ENCODE peak calls at places on chromosome 14, in six cellular contexts. One of them, this sample, is unnamed.

GRCh38 chr14:58697927-58698641 is 60.3 kb downstream of the DACT1 start:
- DNase-seq in A549: no peak
- DNase-seq in K562: no peak
- DNase-seq in brain microvascular endothelial cell: no peak
- DNase-seq in coronary artery: no peak
- DNase-seq in foreskin keratinocyte: no peak
- DNase-seq in this sample: no peak

GRCh38 chr14:77063581-77064289 is 34.3 kb upstream of the CIPC start:
- DNase-seq in A549: no peak
- DNase-seq in K562: no peak
- DNase-seq in brain microvascular endothelial cell: no peak
- DNase-seq in coronary artery: no peak
- DNase-seq in foreskin keratinocyte: no peak
- DNase-seq in this sample: no peak

GRCh38 chr14:102579696-102580551 is 12.5 kb upstream of the RCOR1 start:
- DNase-seq in A549: no peak
- DNase-seq in K562: no peak
- DNase-seq in brain microvascular endothelial cell: peak; percentile 43
- DNase-seq in coronary artery: no peak
- DNase-seq in foreskin keratinocyte: peak; percentile 39
- DNase-seq in this sample: no peak

GRCh38 chr14:47186491-47186890 is 488.9 kb downstream of the MDGA2 start:
- DNase-seq in A549: no peak
- DNase-seq in K562: no peak
- DNase-seq in brain microvascular endothelial cell: no peak
- DNase-seq in coronary artery: no peak
- DNase-seq in foreskin keratinocyte: peak; percentile 19
- DNase-seq in this sample: no peak

GRCh38 chr14:86625637-86626036 is 1095.7 kb downstream of the FLRT2 start:
- DNase-seq in A549: no peak
- DNase-seq in K562: no peak
- DNase-seq in brain microvascular endothelial cell: no peak
- DNase-seq in coronary artery: no peak
- DNase-seq in foreskin keratinocyte: no peak
- DNase-seq in this sample: no peak

GRCh38 chr14:99273025-99273723 is 1.2 kb upstream of the BCL11B start:
- DNase-seq in A549: peak; percentile 54
- DNase-seq in K562: no peak
- DNase-seq in brain microvascular endothelial cell: no peak
- DNase-seq in coronary artery: no peak
- DNase-seq in foreskin keratinocyte: peak; percentile 43
- DNase-seq in this sample: peak; percentile 38

GRCh38 chr14:81222694-81223093 is 1.9 kb upstream of the GTF2A1 start:
- DNase-seq in A549: no peak
- DNase-seq in K562: no peak
- DNase-seq in brain microvascular endothelial cell: no peak
- DNase-seq in coronary artery: no peak
- DNase-seq in foreskin keratinocyte: no peak
- DNase-seq in this sample: no peak

GRCh38 chr14:21405097-21405496 is 21.3 kb upstream of the SUPT16H start:
- DNase-seq in A549: no peak
- DNase-seq in K562: no peak
- DNase-seq in brain microvascular endothelial cell: no peak
- DNase-seq in coronary artery: no peak
- DNase-seq in foreskin keratinocyte: peak; percentile 4
- DNase-seq in this sample: no peak

GRCh38 chr14:57179273-57179672 is 89.4 kb downstream of the EXOC5 start:
- DNase-seq in A549: no peak
- DNase-seq in K562: no peak
- DNase-seq in brain microvascular endothelial cell: no peak
- DNase-seq in coronary artery: no peak
- DNase-seq in foreskin keratinocyte: no peak
- DNase-seq in this sample: no peak

GRCh38 chr14:22900088-22900799 is 17.2 kb downstream of the REM2 start:
- DNase-seq in A549: peak; percentile 77
- DNase-seq in K562: peak; percentile 73
- DNase-seq in brain microvascular endothelial cell: peak; percentile 74
- DNase-seq in coronary artery: no peak
- DNase-seq in foreskin keratinocyte: no peak
- DNase-seq in this sample: peak; percentile 82

GRCh38 chr14:103721334-103722120 is 5.9 kb downstream of the ZFYVE21 start:
- DNase-seq in A549: peak; percentile 42
- DNase-seq in K562: no peak
- DNase-seq in brain microvascular endothelial cell: peak; percentile 84
- DNase-seq in coronary artery: no peak
- DNase-seq in foreskin keratinocyte: no peak
- DNase-seq in this sample: peak; percentile 66

GRCh38 chr14:44782775-44783238 is 178.9 kb downstream of the KLHL28 start:
- DNase-seq in A549: no peak
- DNase-seq in K562: no peak
- DNase-seq in brain microvascular endothelial cell: no peak
- DNase-seq in coronary artery: no peak
- DNase-seq in foreskin keratinocyte: no peak
- DNase-seq in this sample: no peak

GRCh38 chr14:98847520-98848468 is 424.2 kb downstream of the BCL11B start:
- DNase-seq in A549: no peak
- DNase-seq in K562: no peak
- DNase-seq in brain microvascular endothelial cell: no peak
- DNase-seq in coronary artery: no peak
- DNase-seq in foreskin keratinocyte: no peak
- DNase-seq in this sample: no peak

GRCh38 chr14:102819176-102819628 is 42.0 kb downstream of the TRAF3 start:
- DNase-seq in A549: no peak
- DNase-seq in K562: no peak
- DNase-seq in brain microvascular endothelial cell: no peak
- DNase-seq in coronary artery: no peak
- DNase-seq in foreskin keratinocyte: peak; percentile 59
- DNase-seq in this sample: peak; percentile 12

GRCh38 chr14:62743118-62743517 is 302.1 kb downstream of the KCNH5 start:
- DNase-seq in A549: no peak
- DNase-seq in K562: no peak
- DNase-seq in brain microvascular endothelial cell: no peak
- DNase-seq in coronary artery: no peak
- DNase-seq in foreskin keratinocyte: no peak
- DNase-seq in this sample: no peak

GRCh38 chr14:25108959-25109358 is 59.0 kb upstream of the STXBP6 start:
- DNase-seq in A549: no peak
- DNase-seq in K562: no peak
- DNase-seq in brain microvascular endothelial cell: no peak
- DNase-seq in coronary artery: no peak
- DNase-seq in foreskin keratinocyte: no peak
- DNase-seq in this sample: no peak

GRCh38 chr14:33647385-33647786 is 303.5 kb downstream of the EGLN3 start:
- DNase-seq in A549: no peak
- DNase-seq in K562: no peak
- DNase-seq in brain microvascular endothelial cell: peak; percentile 97
- DNase-seq in coronary artery: no peak
- DNase-seq in foreskin keratinocyte: peak; percentile 96
- DNase-seq in this sample: peak; percentile 87

GRCh38 chr14:74686324-74686723 is 26.6 kb downstream of the AREL1 start:
- DNase-seq in A549: no peak
- DNase-seq in K562: peak; percentile 22
- DNase-seq in brain microvascular endothelial cell: no peak
- DNase-seq in coronary artery: no peak
- DNase-seq in foreskin keratinocyte: no peak
- DNase-seq in this sample: no peak

GRCh38 chr14:23306412-23307145 is at the start of gene BCL2L2:
- DNase-seq in A549: peak; percentile 66
- DNase-seq in K562: peak; percentile 84
- DNase-seq in brain microvascular endothelial cell: peak; percentile 87
- DNase-seq in coronary artery: peak; percentile 96
- DNase-seq in foreskin keratinocyte: peak; percentile 74
- DNase-seq in this sample: peak; percentile 72

GRCh38 chr14:93832076-93832475 is 43.8 kb upstream of the PRIMA1 start:
- DNase-seq in A549: no peak
- DNase-seq in K562: no peak
- DNase-seq in brain microvascular endothelial cell: no peak
- DNase-seq in coronary artery: no peak
- DNase-seq in foreskin keratinocyte: no peak
- DNase-seq in this sample: no peak

GRCh38 chr14:88168498-88169165 is 154.4 kb downstream of the KCNK10 start:
- DNase-seq in A549: peak; percentile 18
- DNase-seq in K562: peak; percentile 46
- DNase-seq in brain microvascular endothelial cell: peak; percentile 13
- DNase-seq in coronary artery: peak; percentile 41
- DNase-seq in foreskin keratinocyte: no peak
- DNase-seq in this sample: no peak
- TF ChIP-seq CTCF in A549: peak; percentile 54
- TF ChIP-seq CTCF in K562: peak; percentile 57
- TF ChIP-seq CTCF in brain microvascular endothelial cell: peak; percentile 84
- TF ChIP-seq CTCF in coronary artery: peak; percentile 33
- TF ChIP-seq CTCF in foreskin keratinocyte: peak; percentile 64
- TF ChIP-seq CTCF in this sample: peak; percentile 45

DNA sequence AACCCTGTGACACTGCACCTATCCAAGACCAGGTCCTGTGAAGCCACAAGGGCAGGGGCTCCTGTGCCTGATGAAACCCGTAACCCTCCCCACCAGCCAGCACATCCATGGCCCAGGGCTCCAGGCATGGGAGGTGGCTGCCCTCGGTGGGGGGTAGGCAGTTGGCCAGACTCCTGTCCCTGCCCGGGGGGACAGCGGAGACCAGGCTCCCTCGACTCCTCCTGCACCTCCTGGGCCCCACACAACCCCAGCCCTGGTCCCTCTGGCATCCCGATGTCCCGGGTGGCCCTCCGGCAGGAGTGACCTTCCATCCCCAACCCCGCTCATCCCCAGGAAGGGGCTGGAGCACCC is 11.4 kb downstream of the AKT1 start:
- DNase-seq in A549: no peak
- DNase-seq in K562: no peak
- DNase-seq in brain microvascular endothelial cell: no peak
- DNase-seq in coronary artery: no peak
- DNase-seq in foreskin keratinocyte: no peak
- DNase-seq in this sample: no peak
- H3K27ac ChIP-seq in A549: no peak overlapping the region
- H3K27ac ChIP-seq in K562: no peak overlapping the region
- H3K27ac ChIP-seq in brain microvascular endothelial cell: no peak overlapping the region
- H3K27ac ChIP-seq in coronary artery: no peak overlapping the region
- H3K27ac ChIP-seq in foreskin keratinocyte: no peak overlapping the region
- H3K27ac ChIP-seq in this sample: peak overlapping the region; percentile 39

GRCh38 chr14:66121859-66122258 is 364.3 kb upstream of the CCDC196 start:
- DNase-seq in A549: no peak
- DNase-seq in K562: no peak
- DNase-seq in brain microvascular endothelial cell: no peak
- DNase-seq in coronary artery: no peak
- DNase-seq in foreskin keratinocyte: no peak
- DNase-seq in this sample: no peak
- TF ChIP-seq CTCF in A549: no peak
- TF ChIP-seq CTCF in K562: no peak
- TF ChIP-seq CTCF in brain microvascular endothelial cell: no peak
- TF ChIP-seq CTCF in coronary artery: no peak
- TF ChIP-seq CTCF in foreskin keratinocyte: no peak
- TF ChIP-seq CTCF in this sample: no peak

GRCh38 chr14:71533800-71534199 is 398.4 kb upstream of the RGS6 start:
- DNase-seq in A549: no peak
- DNase-seq in K562: no peak
- DNase-seq in brain microvascular endothelial cell: no peak
- DNase-seq in coronary artery: no peak
- DNase-seq in foreskin keratinocyte: no peak
- DNase-seq in this sample: no peak
- H3K27ac ChIP-seq in A549: no peak overlapping the region
- H3K27ac ChIP-seq in K562: no peak overlapping the region
- H3K27ac ChIP-seq in brain microvascular endothelial cell: peak overlapping the region; percentile 18
- H3K27ac ChIP-seq in coronary artery: no peak overlapping the region
- H3K27ac ChIP-seq in foreskin keratinocyte: no peak overlapping the region
- H3K27ac ChIP-seq in this sample: no peak overlapping the region

GRCh38 chr14:100747021-100747586 is 20.4 kb downstream of the DLK1 start:
- DNase-seq in A549: peak; percentile 51
- DNase-seq in K562: no peak
- DNase-seq in brain microvascular endothelial cell: peak; percentile 73
- DNase-seq in coronary artery: peak; percentile 68
- DNase-seq in foreskin keratinocyte: peak; percentile 97
- DNase-seq in this sample: peak; percentile 86
- TF ChIP-seq CTCF in A549: no peak
- TF ChIP-seq CTCF in K562: no peak
- TF ChIP-seq CTCF in brain microvascular endothelial cell: no peak
- TF ChIP-seq CTCF in coronary artery: no peak
- TF ChIP-seq CTCF in foreskin keratinocyte: peak; percentile 66
- TF ChIP-seq CTCF in this sample: no peak

DNA sequence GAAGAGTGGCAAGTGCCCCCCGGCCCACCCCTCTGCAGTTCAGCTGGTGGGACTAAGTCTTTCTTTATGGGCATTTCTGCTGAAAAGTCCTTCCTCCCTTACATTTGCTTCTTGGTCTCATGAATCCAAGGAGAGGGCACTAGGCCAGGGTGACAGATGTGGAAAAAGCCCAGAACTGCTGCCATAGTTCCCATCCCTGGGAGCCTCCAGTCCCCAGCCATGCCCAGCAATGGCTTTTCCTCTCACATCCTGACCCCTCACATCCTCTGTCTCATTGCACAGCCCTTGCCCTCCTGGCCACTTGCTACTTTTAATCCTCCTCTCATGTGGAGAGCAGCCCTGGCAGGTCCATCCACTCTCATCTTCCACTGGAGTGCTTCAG is 122.5 kb downstream of the ZFP36L1 start:
- DNase-seq in A549: no peak
- DNase-seq in K562: no peak
- DNase-seq in brain microvascular endothelial cell: no peak
- DNase-seq in coronary artery: no peak
- DNase-seq in foreskin keratinocyte: no peak
- DNase-seq in this sample: no peak
- H3K27ac ChIP-seq in A549: peak overlapping the region; percentile 51
- H3K27ac ChIP-seq in K562: no peak overlapping the region
- H3K27ac ChIP-seq in brain microvascular endothelial cell: no peak overlapping the region
- H3K27ac ChIP-seq in coronary artery: peak overlapping the region; percentile 53
- H3K27ac ChIP-seq in foreskin keratinocyte: no peak overlapping the region
- H3K27ac ChIP-seq in this sample: no peak overlapping the region

DNA sequence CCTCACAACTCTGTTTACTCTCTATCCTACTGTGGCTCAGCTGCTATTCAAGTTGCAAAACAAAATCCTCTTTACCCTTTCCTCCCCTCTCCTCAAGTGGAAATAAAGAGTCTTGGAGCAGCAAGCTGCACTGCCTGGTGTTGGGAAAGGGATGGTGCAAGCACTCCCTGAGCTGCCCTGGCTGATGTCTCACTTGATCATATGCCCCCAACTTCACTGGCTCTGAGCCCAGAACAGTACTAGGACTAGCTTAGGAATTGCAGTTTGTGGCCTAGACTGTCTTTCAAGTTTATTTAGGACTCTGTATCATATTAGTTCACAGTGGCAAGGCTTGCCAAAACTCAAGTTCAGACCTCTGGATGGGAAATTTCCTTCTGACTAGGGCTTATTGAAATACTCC is 1683.8 kb upstream of the SEL1L start:
- DNase-seq in A549: no peak
- DNase-seq in K562: no peak
- DNase-seq in brain microvascular endothelial cell: peak; percentile 48
- DNase-seq in coronary artery: no peak
- DNase-seq in foreskin keratinocyte: no peak
- DNase-seq in this sample: no peak
- TF ChIP-seq CTCF in A549: no peak
- TF ChIP-seq CTCF in K562: no peak
- TF ChIP-seq CTCF in brain microvascular endothelial cell: no peak
- TF ChIP-seq CTCF in coronary artery: no peak
- TF ChIP-seq CTCF in foreskin keratinocyte: no peak
- TF ChIP-seq CTCF in this sample: no peak

GRCh38 chr14:90727082-90727481 is 89.1 kb downstream of the TTC7B start:
- DNase-seq in A549: no peak
- DNase-seq in K562: no peak
- DNase-seq in brain microvascular endothelial cell: no peak
- DNase-seq in coronary artery: no peak
- DNase-seq in foreskin keratinocyte: no peak
- DNase-seq in this sample: no peak
- H3K27ac ChIP-seq in A549: no peak overlapping the region
- H3K27ac ChIP-seq in K562: no peak overlapping the region
- H3K27ac ChIP-seq in brain microvascular endothelial cell: no peak overlapping the region
- H3K27ac ChIP-seq in coronary artery: no peak overlapping the region
- H3K27ac ChIP-seq in foreskin keratinocyte: no peak overlapping the region
- H3K27ac ChIP-seq in this sample: no peak overlapping the region

This sample was measured in RWPE1.